ENCODE peak calls at places on chromosomes 12 and 14, in six cellular contexts. A, I, K, S, T and U are unnamed samples.

GRCh38 chr12:28033538-28033915 is 61.0 kb upstream of the PTHLH start:
- DNase-seq in A (no peak), K (no peak), I (no peak), T (no peak), S (no peak), U (peak; percentile 96)

GRCh38 chr12:122072031-122072970 is 6.3 kb upstream of the MLXIP start:
- DNase-seq in A (peak; percentile 95), S (peak; percentile 98), T (no peak), I (peak; percentile 83), K (peak; percentile 66), U (peak; percentile 90)

GRCh38 chr14:102525213-102526143 is 15.9 kb upstream of the ANKRD9 start:
- DNase-seq in K (no peak), T (no peak), S (peak; percentile 74), I (no peak), A (peak; percentile 75), U (peak; percentile 82)

GRCh38 chr12:132352896-132353800 is 23.8 kb upstream of the GALNT9 start:
- DNase-seq in I (no peak), T (no peak), K (no peak), A (no peak), S (no peak), U (no peak)

GRCh38 chr12:47744778-47745436 is 13.8 kb downstream of the RAPGEF3 start:
- DNase-seq in A (no peak), K (no peak), S (no peak), T (no peak), I (no peak), U (no peak)

GRCh38 chr12:19893514-19893913 is 454.2 kb downstream of the AEBP2 start:
- DNase-seq in K (peak; percentile 27), A (peak; percentile 76), S (peak; percentile 87), T (no peak), I (no peak), U (peak; percentile 36)

GRCh38 chr12:50732591-50732990 is 31.3 kb upstream of the ATF1 start:
- DNase-seq in T (no peak), I (no peak), K (no peak), S (peak; percentile 89), A (peak; percentile 87), U (peak; percentile 91)

GRCh38 chr12:3492868-3493224 is 1.8 kb downstream of the PRMT8 start:
- DNase-seq in K (no peak), A (no peak), T (no peak), S (no peak), I (no peak), U (no peak)

GRCh38 chr12:60684988-60685655 is 1089.3 kb downstream of the SLC16A7 start:
- DNase-seq in K (no peak), S (no peak), I (no peak), T (no peak), A (no peak), U (no peak)

GRCh38 chr14:30088620-30089019 is 161.0 kb upstream of the PRKD1 start:
- DNase-seq in T (no peak), A (no peak), S (no peak), I (no peak), K (no peak), U (no peak)

GRCh38 chr14:75426332-75427125 is 1.3 kb upstream of the JDP2 start:
- DNase-seq in S (no peak), I (no peak), K (no peak), T (no peak), A (no peak), U (no peak)
- H3K4me3 ChIP-seq in S (no peak overlapping the region), I (no peak overlapping the region), K (peak overlapping the region; percentile 83), T (no peak overlapping the region), A (no peak overlapping the region), U (no peak overlapping the region)

GRCh38 chr14:55411426-55412389 is at the start of gene ATG14:
- DNase-seq in S (peak; percentile 86), K (peak; percentile 91), A (peak; percentile 82), T (peak; percentile 88), I (peak; percentile 97), U (peak; percentile 94)

GRCh38 chr14:55416866-55417265 is 5.2 kb upstream of the ATG14 start:
- DNase-seq in A (peak; percentile 22), T (no peak), I (no peak), S (peak; percentile 21), K (no peak), U (peak; percentile 82)

GRCh38 chr14:55417955-55418354 is 6.3 kb upstream of the ATG14 start:
- DNase-seq in A (no peak), T (no peak), K (no peak), I (peak; percentile 29), S (no peak), U (no peak)

GRCh38 chr14:55414551-55414950 is 2.9 kb upstream of the ATG14 start:
- DNase-seq in K (no peak), I (no peak), S (no peak), T (no peak), A (no peak), U (no peak)

GRCh38 chr14:55412686-55413085 is 1.1 kb upstream of the ATG14 start:
- DNase-seq in A (no peak), K (no peak), I (no peak), T (no peak), S (no peak), U (peak; percentile 99)
- H3K4me3 ChIP-seq in A (no peak overlapping the region), K (no peak overlapping the region), I (no peak overlapping the region), T (no peak overlapping the region), S (no peak overlapping the region), U (peak overlapping the region; percentile 80)

GRCh38 chr14:105503918-105504692 is 13.1 kb downstream of the TEDC1 start:
- DNase-seq in I (peak; percentile 41), T (no peak), A (no peak), K (no peak), S (no peak), U (no peak)
- H3K4me3 ChIP-seq in I (no peak overlapping the region), T (no peak overlapping the region), A (no peak overlapping the region), K (no peak overlapping the region), S (no peak overlapping the region), U (no peak overlapping the region)

GRCh38 chr12:25051583-25052190 is 102.8 kb upstream of the BCAT1 start:
- DNase-seq in S (no peak), K (no peak), A (no peak), T (no peak), I (no peak), U (no peak)
- H3K4me3 ChIP-seq in S (no peak overlapping the region), K (no peak overlapping the region), A (no peak overlapping the region), T (no peak overlapping the region), I (no peak overlapping the region), U (no peak overlapping the region)

DNA sequence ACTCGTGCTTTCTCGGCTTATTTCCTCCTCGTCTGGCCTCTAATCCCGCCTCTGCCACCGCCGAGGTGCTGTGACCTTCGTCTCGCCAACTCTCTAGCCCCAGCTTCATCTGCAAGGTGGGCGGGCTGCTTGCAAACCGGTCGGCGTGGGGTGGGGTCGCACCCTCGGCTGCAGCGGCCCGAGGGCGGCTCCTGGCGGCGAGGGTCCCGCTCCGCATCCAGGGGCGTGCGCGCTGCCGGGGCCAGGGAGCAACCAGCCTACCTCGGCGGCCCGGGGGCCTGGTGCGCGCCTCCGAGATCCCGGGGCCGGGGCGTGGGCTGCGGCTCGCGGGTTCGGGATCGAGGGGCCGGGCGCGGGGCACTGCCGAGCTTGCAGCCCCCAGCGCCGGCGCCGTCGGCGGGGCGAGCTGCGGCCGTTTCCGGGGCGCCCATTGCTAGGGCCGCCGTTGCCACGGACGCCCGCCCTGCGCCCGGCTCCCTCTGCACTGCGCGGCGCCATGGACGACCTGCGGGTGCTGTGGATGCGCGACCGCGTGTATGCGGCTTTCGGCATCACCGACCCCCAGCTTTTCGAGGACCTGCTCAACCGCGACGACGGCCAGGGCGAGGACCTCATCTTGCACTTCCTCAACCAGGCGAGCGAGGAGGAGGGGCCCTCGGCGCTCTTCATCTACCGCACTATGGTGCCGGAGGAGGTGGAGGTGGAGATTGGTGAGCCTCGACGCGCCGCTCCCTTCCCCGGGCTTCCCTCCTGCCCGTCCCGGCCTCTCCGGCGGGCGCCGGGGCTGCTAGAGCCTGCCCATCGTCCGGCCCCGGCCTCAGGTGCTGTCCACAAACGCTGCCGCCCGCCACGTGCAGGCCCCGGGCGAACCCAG is at the start of gene DNAH10:
- DNase-seq in S (peak; percentile 15), T (peak; percentile 34), I (no peak), K (no peak), A (no peak), U (no peak)
- H3K4me3 ChIP-seq in S (peak within 1 kb of the TSS; percentile 57), T (peak within 1 kb of the TSS; percentile 33), I (no peak within 1 kb of the TSS), K (peak within 1 kb of the TSS; percentile 22), A (peak within 1 kb of the TSS; percentile 48), U (no peak within 1 kb of the TSS)